ENCODE peak calls at places on chromosomes 13 and 19, in ten cellular contexts. W, P, O, H, G, T, Y, D, V and N are unnamed samples.

GRCh38 chr13:108597943-108598342 is 31.5 kb upstream of the MYO16 start:
- DNase-seq in V (no peak), D (no peak), H (no peak), Y (peak), G (no peak), T (no peak), P (no peak), O (no peak), W (no peak), N (no peak)

GRCh38 chr13:113726961-113727411 is 32.0 kb upstream of the TMEM255B start:
- DNase-seq in Y (peak), P (no peak), D (peak), W (no peak), H (no peak), O (peak), T (no peak), G (no peak), V (no peak), N (no peak)

GRCh38 chr13:34758628-34759027 is 183.4 kb upstream of the NBEA start:
- DNase-seq in G (no peak), H (no peak), D (no peak), T (no peak), V (no peak), W (no peak), O (no peak), P (no peak), Y (no peak), N (no peak)

GRCh38 chr13:20719783-20720182 is 16.3 kb downstream of the IL17D start:
- DNase-seq in P (no peak), D (no peak), Y (no peak), O (no peak), W (no peak), H (no peak), T (no peak), G (no peak), V (no peak), N (no peak)

GRCh38 chr19:39038098-39038497 is 5.7 kb upstream of the FBXO27 start:
- DNase-seq in W (no peak), Y (peak), G (no peak), T (peak), V (no peak), D (peak), P (no peak), O (peak), H (no peak), N (no peak)

GRCh38 chr19:41821003-41821735 is 23.3 kb downstream of the LYPD4 start:
- DNase-seq in O (peak), H (peak), G (no peak), T (no peak), W (no peak), D (peak), P (no peak), V (no peak), Y (peak), N (peak)

GRCh38 chr19:15223649-15224371 is 8.4 kb downstream of the EPHX3 start:
- DNase-seq in O (no peak), T (no peak), W (no peak), D (no peak), P (no peak), H (no peak), V (no peak), Y (no peak), G (no peak), N (no peak)

GRCh38 chr13:31334547-31334946 is 134.8 kb downstream of the B3GLCT start:
- DNase-seq in O (no peak), T (no peak), Y (no peak), G (no peak), H (no peak), D (no peak), P (no peak), V (no peak), W (no peak), N (no peak)

GRCh38 chr13:77838271-77838670 is 80.4 kb downstream of the EDNRB start:
- DNase-seq in Y (no peak), V (no peak), P (no peak), G (no peak), W (no peak), D (no peak), H (no peak), O (no peak), T (no peak), N (no peak)

GRCh38 chr19:42282036-42282762 is 13.1 kb downstream of the CIC start:
- DNase-seq in Y (no peak), W (no peak), P (no peak), V (no peak), G (peak), O (peak), H (no peak), T (no peak), D (peak), N (no peak)

GRCh38 chr19:38378866-38379265 is 4.5 kb downstream of the PSMD8 start:
- DNase-seq in V (no peak), D (no peak), W (no peak), Y (no peak), H (no peak), P (no peak), G (no peak), T (no peak), O (no peak), N (no peak)

GRCh38 chr13:39281539-39282150 is 243.4 kb downstream of the NHLRC3 start:
- DNase-seq in D (no peak), V (no peak), O (no peak), T (no peak), W (no peak), H (no peak), G (no peak), Y (no peak), P (no peak), N (no peak)

GRCh38 chr13:72959643-72960042 is 99.2 kb upstream of the KLF5 start:
- DNase-seq in Y (peak), D (no peak), V (no peak), P (no peak), O (peak), T (no peak), W (no peak), H (no peak), G (no peak), N (no peak)

GRCh38 chr13:110421696-110422395 is 114.8 kb downstream of the COL4A2 start:
- DNase-seq in V (no peak), T (no peak), G (no peak), D (no peak), W (peak), Y (no peak), P (no peak), O (peak), H (no peak), N (no peak)

GRCh38 chr19:18504886-18505610 is 16.8 kb downstream of the ELL start:
- DNase-seq in T (no peak), W (no peak), P (no peak), H (no peak), G (no peak), Y (peak), V (no peak), O (no peak), D (no peak), N (no peak)

GRCh38 chr13:49308104-49308875 is 60.6 kb downstream of the CDADC1 start:
- DNase-seq in O (peak), G (peak), Y (no peak), W (no peak), D (peak), H (no peak), T (peak), V (no peak), P (no peak), N (no peak)

GRCh38 chr13:60109285-60109684 is 54.4 kb downstream of the DIAPH3 start:
- DNase-seq in O (no peak), T (no peak), V (no peak), H (no peak), W (no peak), Y (no peak), P (no peak), G (no peak), D (no peak), N (no peak)
- TF ChIP-seq CTCF in O (no peak), T (no peak), V (no peak), H (no peak), W (no peak), Y (no peak), P (no peak), G (no peak), D (no peak), N (no peak)

GRCh38 chr19:11698231-11698630 is 40.5 kb downstream of the ZNF823 start:
- DNase-seq in H (no peak), D (no peak), G (no peak), W (no peak), T (no peak), O (no peak), P (no peak), V (no peak), Y (no peak), N (no peak)
- H3K4me3 ChIP-seq in H (no peak), D (no peak), G (no peak), W (no peak), T (no peak), O (no peak), P (no peak), V (no peak), Y (no peak), N (no peak)

GRCh38 chr13:28204690-28205443 is 66.5 kb downstream of the PAN3 start:
- DNase-seq in G (no peak), D (no peak), O (no peak), H (no peak), P (no peak), T (no peak), W (no peak), Y (no peak), V (no peak), N (no peak)

GRCh38 chr13:28204043-28204442 is 65.7 kb downstream of the PAN3 start:
- DNase-seq in D (no peak), H (no peak), V (no peak), Y (no peak), W (no peak), O (no peak), T (no peak), G (no peak), P (no peak), N (no peak)

GRCh38 chr13:28199089-28199488 is 60.7 kb downstream of the PAN3 start:
- DNase-seq in P (no peak), G (no peak), D (no peak), Y (no peak), V (no peak), H (no peak), W (no peak), O (no peak), T (no peak), N (no peak)
- TF ChIP-seq CTCF in P (no peak), G (no peak), D (peak), Y (no peak), V (no peak), H (no peak), W (peak), O (no peak), T (no peak), N (no peak)

DNA sequence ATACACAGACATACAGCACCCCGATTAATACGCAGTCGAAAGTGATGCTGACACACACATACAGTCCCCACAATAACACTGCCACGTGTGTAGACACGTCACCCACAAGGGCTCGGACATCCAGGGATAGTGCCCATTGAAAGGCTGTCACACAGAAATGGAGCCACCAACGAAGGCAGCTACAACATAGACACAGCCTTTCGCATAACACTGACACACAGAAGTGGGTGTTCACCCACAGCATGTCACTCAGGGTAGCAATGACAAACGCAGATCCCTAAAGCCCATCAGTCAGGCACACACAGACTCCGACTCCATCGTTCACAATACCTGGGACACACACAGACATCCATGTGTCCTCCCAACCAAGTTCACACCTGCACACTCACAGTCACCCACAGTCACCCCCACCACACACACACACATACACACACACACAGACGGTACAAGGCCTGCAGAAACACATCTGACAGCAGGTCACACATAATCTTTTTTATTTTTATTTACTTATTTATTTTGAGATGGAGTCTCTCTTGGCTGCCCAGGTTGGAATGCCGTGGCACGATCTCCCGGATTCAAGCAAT is 10.4 kb upstream of the NANOS3 start:
- DNase-seq in T (no peak), H (no peak), D (no peak), W (no peak), O (no peak), G (no peak), P (no peak), Y (no peak), V (no peak), N (no peak)
- H3K4me3 ChIP-seq in T (peak), H (peak), D (no peak), W (peak), O (no peak), G (peak), P (no peak), Y (peak), V (peak), N (peak)

DNA sequence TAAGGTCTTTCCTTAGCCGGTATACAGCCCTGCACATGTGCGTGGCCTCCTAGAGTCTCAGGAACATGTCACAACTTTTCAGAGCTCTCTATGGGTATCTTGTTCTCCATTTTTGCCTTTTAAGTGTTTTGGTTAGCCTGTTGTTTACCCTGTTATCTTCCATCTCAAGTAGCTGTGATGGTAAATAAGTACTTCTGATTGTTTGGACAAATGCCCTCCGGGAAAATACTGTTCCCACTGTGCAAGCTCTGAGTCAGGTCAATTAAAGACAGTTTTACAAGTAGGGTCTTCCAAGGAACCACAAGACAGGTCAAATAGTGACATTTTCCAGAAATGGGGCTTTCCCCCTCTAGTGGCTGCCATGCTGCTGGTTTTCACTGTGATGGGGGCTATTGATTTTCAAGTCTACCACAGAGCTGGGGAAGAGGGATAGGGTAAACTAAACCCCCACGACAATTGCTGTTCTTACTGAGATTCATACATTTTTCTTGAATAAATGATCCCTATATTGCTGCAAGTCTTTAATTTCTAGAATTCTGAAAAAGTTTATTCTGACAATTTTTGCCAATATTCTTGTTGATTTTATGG is 109.5 kb downstream of the TM9SF2 start:
- DNase-seq in P (no peak), Y (no peak), O (no peak), W (no peak), H (no peak), D (no peak), G (no peak), V (no peak), T (no peak), N (no peak)
- TF ChIP-seq CTCF in P (no peak), Y (peak), O (peak), W (peak), H (no peak), D (no peak), G (no peak), V (peak), T (no peak), N (peak)